ENCODE peak calls at places on chromosomes 4 and X, in seven cellular contexts. M is PC-3, I is adrenal gland, V is spleen, Q is HCT116, Z is right atrium auricular region, H is SK-N-SH. W is an unnamed sample.

GRCh38 chrX:16462912-16463311 is 187.0 kb upstream of the S100G start:
- DNase-seq in V (no peak), H (no peak), I (no peak), Z (no peak), Q (no peak), M (no peak), W (peak; percentile 17)

GRCh38 chr4:23373269-23373668 is 516.6 kb downstream of the PPARGC1A start:
- DNase-seq in Z (peak; percentile 60), I (peak; percentile 39), V (no peak), H (no peak), Q (no peak), M (peak; percentile 63), W (peak; percentile 23)

GRCh38 chr4:80072607-80073361 is at the start of gene ANTXR2:
- DNase-seq in Z (peak; percentile 92), I (peak; percentile 94), Q (peak; percentile 49), M (peak; percentile 89), H (peak; percentile 86), V (peak; percentile 95), W (peak; percentile 98)

GRCh38 chr4:83110222-83110945 is 4.1 kb downstream of the PLAC8 start:
- DNase-seq in Z (peak; percentile 85), Q (peak; percentile 40), M (peak; percentile 86), H (peak; percentile 82), V (peak; percentile 99), I (peak; percentile 84), W (peak; percentile 66)

GRCh38 chr4:7430965-7431695 is 3.6 kb downstream of the PSAPL1 start:
- DNase-seq in M (no peak), Z (no peak), I (no peak), H (no peak), V (peak; percentile 66), Q (no peak), W (no peak)

GRCh38 chrX:103254171-103254824 is 657 bp downstream of the TCEAL8 start:
- DNase-seq in I (peak; percentile 39), Z (no peak), Q (peak; percentile 48), M (peak; percentile 40), H (peak; percentile 55), V (peak; percentile 86), W (peak; percentile 16)

GRCh38 chr4:102598759-102599379 is 97.7 kb downstream of the NFKB1 start:
- DNase-seq in M (peak; percentile 8), H (no peak), Q (no peak), I (no peak), V (no peak), Z (no peak), W (peak; percentile 61)

GRCh38 chr4:89152972-89153371 is 41.6 kb downstream of the TIGD2 start:
- DNase-seq in Z (no peak), I (no peak), Q (no peak), H (no peak), M (no peak), V (no peak), W (peak; percentile 51)

GRCh38 chr4:127355738-127356137 is 277.0 kb upstream of the INTU start:
- DNase-seq in M (no peak), Z (no peak), Q (no peak), H (no peak), V (no peak), I (no peak), W (no peak)

GRCh38 chr4:81617569-81617968 is 145.9 kb upstream of the RASGEF1B start:
- DNase-seq in M (no peak), I (no peak), V (no peak), H (no peak), Q (no peak), Z (no peak), W (no peak)

GRCh38 chr4:102696763-102697162 is 64.0 kb downstream of the MANBA start:
- DNase-seq in Q (no peak), H (no peak), Z (no peak), V (no peak), I (no peak), M (no peak), W (no peak)

GRCh38 chr4:166169111-166169510 is 296.1 kb downstream of the TLL1 start:
- DNase-seq in V (no peak), H (no peak), Z (no peak), M (peak; percentile 60), Q (peak; percentile 7), I (no peak), W (peak; percentile 23)

GRCh38 chrX:41666251-41666650 is 22.5 kb upstream of the GPR34 start:
- DNase-seq in V (no peak), I (no peak), Z (no peak), Q (no peak), M (no peak), H (no peak), W (no peak)

GRCh38 chr4:155780773-155781172 is 22.0 kb downstream of the GUCY1B1 start:
- DNase-seq in Z (no peak), I (no peak), M (peak; percentile 54), V (no peak), H (no peak), Q (no peak), W (no peak)

GRCh38 chr4:85498068-85498733 is 23.3 kb downstream of the ARHGAP24 start:
- DNase-seq in I (peak; percentile 46), Z (peak; percentile 79), Q (no peak), V (peak; percentile 86), H (no peak), M (peak; percentile 73), W (peak; percentile 44)

GRCh38 chr4:15034071-15034764 is 31.9 kb downstream of the CPEB2 start:
- DNase-seq in Z (no peak), Q (no peak), M (peak; percentile 79), H (no peak), I (no peak), V (no peak), W (peak; percentile 77)

GRCh38 chr4:147362868-147363440 is 117.9 kb upstream of the EDNRA start:
- DNase-seq in V (no peak), I (peak; percentile 55), M (peak; percentile 43), Z (peak; percentile 62), Q (no peak), H (peak; percentile 63), W (peak; percentile 75)

GRCh38 chr4:24557036-24558022 is 27.0 kb downstream of the DHX15 start:
- DNase-seq in H (no peak), M (peak; percentile 35), Q (peak; percentile 6), V (no peak), Z (no peak), I (no peak), W (peak; percentile 41)

GRCh38 chr4:176409627-176410026 is 89.9 kb downstream of the SPCS3 start:
- DNase-seq in Q (no peak), M (no peak), H (no peak), Z (no peak), I (no peak), V (no peak), W (no peak)

GRCh38 chrX:24412637-24413363 is 52.3 kb upstream of the PDK3 start:
- DNase-seq in H (no peak), M (no peak), V (no peak), Z (no peak), I (no peak), Q (no peak), W (no peak)

GRCh38 chrX:38206542-38206941 is 14.1 kb downstream of the SRPX start:
- DNase-seq in V (no peak), M (no peak), I (no peak), Q (no peak), H (no peak), Z (no peak), W (no peak)

GRCh38 chr4:140757220-140757607 is 1.0 kb upstream of the TBC1D9 start:
- DNase-seq in M (no peak), H (peak; percentile 55), Z (no peak), I (no peak), Q (no peak), V (no peak), W (no peak)
- H3K4me3 ChIP-seq in M (peak overlapping the region; percentile 86), H (peak overlapping the region; percentile 93), Z (peak overlapping the region; percentile 90), I (no peak overlapping the region), Q (peak overlapping the region; percentile 66), V (peak overlapping the region; percentile 83), W (peak overlapping the region; percentile 80)

DNA sequence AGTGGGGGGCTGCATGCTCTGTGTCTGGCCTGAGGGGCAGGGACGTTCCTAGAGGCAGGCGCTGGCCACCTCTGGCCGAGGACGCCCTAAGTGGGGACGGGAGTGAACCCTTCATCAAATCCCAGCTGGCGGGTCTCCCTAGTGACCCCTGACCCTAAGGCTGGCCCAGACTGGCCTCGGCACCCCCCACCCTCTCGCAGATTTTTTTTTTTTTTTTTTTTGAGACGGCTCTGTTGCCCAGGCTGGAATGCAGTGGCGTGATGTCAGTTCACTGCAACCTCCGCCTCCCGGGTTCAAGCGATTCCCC is 988 bp upstream of the MXD4 start:
- DNase-seq in I (no peak), M (no peak), V (no peak), Q (no peak), Z (no peak), H (no peak), W (no peak)
- H3K27ac ChIP-seq in I (peak overlapping the region; percentile 96), M (no peak overlapping the region), V (peak overlapping the region; percentile 98), Q (peak overlapping the region; percentile 83), Z (peak overlapping the region; percentile 98), H (peak overlapping the region; percentile 81), W (peak overlapping the region; percentile 91)

DNA sequence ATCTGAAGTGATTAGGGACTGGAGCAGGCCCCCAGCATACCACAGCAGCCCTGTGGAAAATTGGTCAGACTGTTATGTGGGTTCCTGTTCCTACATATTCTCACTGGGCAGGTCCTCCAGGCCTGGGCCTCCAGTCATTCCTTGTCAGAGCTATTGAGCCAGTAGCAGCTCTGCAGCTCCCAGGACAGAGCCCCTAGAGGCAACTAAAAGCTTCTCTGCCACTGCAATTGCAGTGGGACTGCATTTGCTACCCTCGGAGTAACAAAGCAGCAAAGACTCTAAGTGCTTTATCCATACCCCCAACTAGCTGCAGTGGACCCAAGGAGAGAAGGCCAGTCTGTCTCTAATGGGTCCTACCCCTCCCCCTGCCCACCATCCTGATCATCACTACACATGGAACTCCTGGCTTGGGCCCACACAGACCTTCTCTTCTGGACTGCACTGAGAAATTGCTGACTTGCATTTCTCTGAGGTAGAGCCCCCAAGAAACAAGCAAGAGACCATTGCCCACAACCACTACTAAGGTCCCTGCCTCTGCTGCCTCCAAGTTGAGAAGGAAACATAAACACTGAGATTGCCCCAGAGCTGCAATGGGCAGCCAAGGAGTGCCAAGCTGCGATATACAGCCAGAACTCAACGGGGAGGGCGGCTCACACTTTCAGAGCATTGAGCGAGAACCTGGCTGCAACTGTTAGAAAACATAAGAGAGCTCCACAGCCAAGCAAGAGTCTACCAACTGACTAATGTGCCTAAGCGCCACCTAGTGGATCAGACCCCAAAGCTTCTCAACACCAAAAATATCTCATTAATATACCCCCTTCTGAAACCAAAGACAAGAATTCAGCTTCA is 738.7 kb upstream of the NDST4 start:
- DNase-seq in V (peak; percentile 31), Z (no peak), M (peak; percentile 59), Q (peak; percentile 51), H (peak; percentile 14), I (peak; percentile 52), W (peak; percentile 24)
- TF ChIP-seq CTCF in V (peak; percentile 29), Z (no peak), M (peak; percentile 67), Q (peak; percentile 68), H (peak; percentile 69), I (peak; percentile 39), W (peak; percentile 76)

GRCh38 chr4:56506110-56506705 is 617 bp downstream of the ARL9 start:
- DNase-seq in Z (no peak), H (peak; percentile 10), I (no peak), V (no peak), M (no peak), Q (no peak), W (no peak)

GRCh38 chr4:56511098-56511497 is 5.5 kb downstream of the ARL9 start:
- DNase-seq in H (no peak), Z (no peak), V (no peak), I (no peak), M (no peak), Q (no peak), W (no peak)

GRCh38 chr4:56505269-56506109 is at the start of gene ARL9:
- DNase-seq in V (peak; percentile 91), Z (peak; percentile 61), M (peak; percentile 49), Q (no peak), I (peak; percentile 67), H (peak; percentile 15), W (peak; percentile 69)
- H3K4me3 ChIP-seq in V (peak within 1 kb of the TSS; percentile 61), Z (peak within 1 kb of the TSS; percentile 52), M (peak within 1 kb of the TSS; percentile 60), Q (no peak within 1 kb of the TSS), I (peak within 1 kb of the TSS; percentile 68), H (no peak within 1 kb of the TSS), W (peak within 1 kb of the TSS; percentile 72)

W was measured in brain microvascular endothelial cell.